ENCODE peak calls at places on chromosome 21, in seven cellular contexts. N is endothelial cell, O is GM20000, A is left ventricle myocardium inferior, C is omental fat pad, M is hepatocyte, T is pancreas. B is an unnamed sample.
A peak's percentile ranks its signal among the peaks of the same experiment; 100 is the strongest.

GRCh38 chr21:27572681-27573080 is 605.8 kb upstream of the ADAMTS5 start:
- DNase-seq in C (no peak), A (no peak), N (no peak), T (no peak), O (no peak), M (no peak), B (no peak)

GRCh38 chr21:36661511-36662309 is 37.2 kb upstream of the SIM2 start:
- DNase-seq in O (no peak), N (peak; percentile 36), A (no peak), C (no peak), M (peak; percentile 43), T (no peak), B (no peak)

GRCh38 chr21:44283953-44284352 is 1.7 kb upstream of the AIRE start:
- DNase-seq in M (no peak), T (peak; percentile 38), N (no peak), C (no peak), A (no peak), O (no peak), B (no peak)

GRCh38 chr21:41111681-41112080 is 56.3 kb upstream of the BACE2 start:
- DNase-seq in T (no peak), M (no peak), C (no peak), N (no peak), O (no peak), A (no peak), B (no peak)

GRCh38 chr21:18603246-18603645 is 199.7 kb upstream of the TMPRSS15 start:
- DNase-seq in N (no peak), M (no peak), A (no peak), T (no peak), C (no peak), O (no peak), B (no peak)

GRCh38 chr21:43923391-43923790 is 58.4 kb downstream of the AGPAT3 start:
- DNase-seq in T (no peak), A (no peak), N (no peak), M (no peak), C (no peak), O (no peak), B (no peak)

GRCh38 chr21:18369115-18369514 is 34.5 kb downstream of the TMPRSS15 start:
- DNase-seq in A (no peak), M (peak; percentile 34), O (no peak), C (no peak), N (peak; percentile 10), T (no peak), B (no peak)

GRCh38 chr21:15534450-15534886 is 195.3 kb upstream of the USP25 start:
- DNase-seq in N (no peak), O (no peak), A (no peak), T (no peak), C (no peak), M (no peak), B (no peak)

GRCh38 chr21:26840206-26840605 is 5.0 kb downstream of the ADAMTS1 start:
- DNase-seq in A (no peak), N (no peak), M (no peak), T (no peak), O (no peak), C (no peak), B (peak; percentile 60)

GRCh38 chr21:17250651-17251294 is 262.1 kb upstream of the CXADR start:
- DNase-seq in O (no peak), C (no peak), N (no peak), A (no peak), T (no peak), M (no peak), B (no peak)

GRCh38 chr21:36722370-36723368 is 23.8 kb downstream of the SIM2 start:
- DNase-seq in T (no peak), M (no peak), A (no peak), O (no peak), C (no peak), N (no peak), B (no peak)

GRCh38 chr21:18899261-18899660 is 495.7 kb upstream of the TMPRSS15 start:
- DNase-seq in C (no peak), A (no peak), O (no peak), N (no peak), T (no peak), M (no peak), B (no peak)

GRCh38 chr21:39728341-39728740 is 16.6 kb upstream of the IGSF5 start:
- DNase-seq in A (no peak), N (no peak), O (no peak), C (no peak), M (no peak), T (no peak), B (no peak)

GRCh38 chr21:39724944-39725343 is 20.0 kb upstream of the IGSF5 start:
- DNase-seq in T (no peak), M (no peak), O (no peak), N (no peak), C (no peak), A (no peak), B (no peak)

GRCh38 chr21:39727401-39728120 is 17.4 kb upstream of the IGSF5 start:
- DNase-seq in O (no peak), T (no peak), A (no peak), N (no peak), M (no peak), C (no peak), B (no peak)

GRCh38 chr21:39721885-39722284 is 23.1 kb upstream of the IGSF5 start:
- DNase-seq in O (no peak), T (no peak), N (no peak), M (peak; percentile 30), A (no peak), C (no peak), B (no peak)

GRCh38 chr21:39726133-39726532 is 18.9 kb upstream of the IGSF5 start:
- DNase-seq in O (no peak), T (no peak), M (no peak), C (no peak), N (no peak), A (no peak), B (no peak)
- TF ChIP-seq CTCF in O (no peak), T (no peak), M (peak; percentile 35), C (no peak), N (no peak), A (no peak), B (no peak)

GRCh38 chr21:34912022-34912933 is 136.8 kb downstream of the RUNX1 start:
- DNase-seq in A (no peak), O (peak; percentile 10), T (no peak), C (no peak), M (no peak), N (no peak), B (no peak)
- TF ChIP-seq CTCF in A (no peak), O (no peak), T (no peak), C (no peak), M (no peak), N (no peak), B (no peak)

GRCh38 chr21:28746166-28746565 is 246.5 kb downstream of the LTN1 start:
- DNase-seq in A (no peak), N (no peak), T (no peak), M (no peak), O (no peak), C (no peak), B (no peak)
- TF ChIP-seq CTCF in A (no peak), N (no peak), T (no peak), M (no peak), O (no peak), C (no peak), B (no peak)

GRCh38 chr21:34885636-34886553 is 163.2 kb downstream of the RUNX1 start:
- DNase-seq in N (no peak), A (no peak), O (peak; percentile 30), T (no peak), C (no peak), M (peak; percentile 72), B (no peak)
- TF ChIP-seq CTCF in N (no peak), A (no peak), O (no peak), T (no peak), C (no peak), M (no peak), B (no peak)

DNA sequence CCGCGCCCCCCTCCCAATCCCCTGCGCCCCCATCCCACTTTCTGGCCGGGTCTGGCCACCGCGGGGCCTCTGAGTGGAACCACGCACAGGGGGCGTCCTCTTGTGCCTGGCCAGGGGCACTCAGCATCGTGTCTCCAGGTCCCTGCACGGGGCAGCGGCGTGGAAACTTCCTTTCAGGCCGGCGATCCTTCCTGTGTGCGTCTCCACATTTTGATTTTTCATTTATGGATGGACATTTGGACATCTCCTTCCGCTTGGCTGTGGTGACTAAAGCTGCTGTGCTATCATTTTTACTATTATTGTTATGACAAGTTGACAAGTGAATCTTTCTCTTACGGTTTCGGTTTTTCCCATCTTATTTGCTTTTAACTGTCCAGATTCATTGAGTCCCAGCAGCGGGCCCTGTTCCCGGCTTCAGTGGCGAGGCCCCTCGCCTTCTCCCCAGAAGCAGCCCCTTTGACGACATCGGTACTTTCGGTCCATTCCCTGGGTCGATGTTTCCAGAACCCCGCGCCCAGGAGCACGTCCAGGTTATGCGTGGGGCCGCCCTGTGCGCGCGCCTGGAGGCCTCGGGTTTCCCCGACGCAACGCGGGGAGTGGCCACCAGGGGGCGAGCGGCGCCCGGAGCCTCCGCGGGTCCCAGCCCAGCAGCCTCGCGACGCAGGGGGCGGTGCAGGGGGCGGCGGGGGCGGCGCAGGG is 12.4 kb upstream of the SLC19A1 start:
- DNase-seq in A (peak; percentile 86), C (peak; percentile 78), T (peak; percentile 91), O (peak; percentile 96), M (peak; percentile 88), N (peak; percentile 94), B (peak; percentile 93)
- TF ChIP-seq CTCF in A (peak; percentile 81), C (peak; percentile 77), T (peak; percentile 71), O (peak; percentile 83), M (peak; percentile 73), N (peak; percentile 86), B (peak; percentile 64)

DNA sequence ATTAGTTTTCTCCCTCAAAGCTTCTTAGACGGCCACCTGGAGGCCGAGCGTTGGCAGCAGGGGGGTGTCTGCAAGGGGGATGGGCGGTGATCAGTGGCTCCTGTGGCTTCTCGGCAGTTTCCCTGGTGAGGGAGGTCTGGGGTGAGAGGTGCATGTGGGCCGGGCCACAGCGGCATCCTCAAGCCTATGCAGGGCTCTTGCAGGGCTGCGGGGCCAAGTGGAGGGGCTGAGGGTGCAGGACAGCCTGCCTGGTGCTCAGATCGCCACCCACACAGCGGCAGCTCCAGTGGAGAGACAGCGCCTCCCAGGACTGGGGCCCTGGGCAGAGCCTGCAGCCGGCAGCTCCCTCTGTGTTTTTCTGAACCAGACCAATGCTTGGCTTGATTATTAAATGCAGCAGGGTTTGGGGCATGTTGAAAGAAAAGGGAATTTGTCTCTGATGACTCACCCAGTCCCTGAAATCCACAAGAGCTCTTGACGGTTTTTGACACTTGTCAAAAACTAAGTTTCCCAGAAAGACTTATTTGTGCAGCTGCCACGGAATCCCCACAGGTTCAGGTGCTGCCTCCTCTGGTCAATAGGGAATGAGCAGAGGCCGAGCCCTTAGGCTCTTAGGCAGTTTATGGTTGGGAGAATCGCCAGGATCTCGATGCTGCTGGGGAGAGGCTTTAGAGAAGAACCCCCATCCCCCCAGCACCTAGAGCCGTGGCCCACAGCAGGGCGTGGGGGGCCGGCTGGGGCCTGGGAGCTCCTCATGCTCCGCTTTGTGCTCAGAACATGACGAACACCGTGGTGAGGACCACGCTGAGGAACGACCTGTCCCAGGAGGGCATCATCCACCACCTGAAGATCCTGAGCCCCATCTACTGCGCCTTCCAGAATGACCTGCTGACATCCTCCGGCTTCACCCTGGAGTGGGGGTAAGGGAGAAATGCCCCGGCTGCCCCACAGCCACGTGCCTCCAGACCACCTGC is 54.7 kb downstream of the UMODL1 start:
- DNase-seq in N (no peak), C (no peak), O (no peak), A (no peak), T (peak; percentile 65), M (peak; percentile 61), B (no peak)
- TF ChIP-seq CTCF in N (peak; percentile 13), C (no peak), O (no peak), A (no peak), T (no peak), M (peak; percentile 37), B (no peak)

B was measured in natural killer cell.